ENCODE peak calls at places on chromosomes 13 and 19, in eight cellular contexts. One of them, this sample, is unnamed.

GRCh38 chr13:41428155-41428554 is 29.2 kb upstream of the RGCC start:
- DNase-seq in NCI-H460: no peak
- DNase-seq in H9: peak
- DNase-seq in CD4-positive, alpha-beta memory T cell: peak
- DNase-seq in left ventricle myocardium inferior: no peak
- DNase-seq in lower lobe of right lung: peak
- DNase-seq in Caki2: no peak
- DNase-seq in non-pigmented ciliary epithelial cell: no peak
- DNase-seq in this sample: no peak

GRCh38 chr19:42561512-42561911 is 33.2 kb downstream of the CEACAM8 start:
- DNase-seq in NCI-H460: no peak
- DNase-seq in H9: no peak
- DNase-seq in CD4-positive, alpha-beta memory T cell: no peak
- DNase-seq in left ventricle myocardium inferior: no peak
- DNase-seq in lower lobe of right lung: no peak
- DNase-seq in Caki2: no peak
- DNase-seq in non-pigmented ciliary epithelial cell: no peak
- DNase-seq in this sample: no peak

GRCh38 chr13:42996584-42996983 is 4.5 kb upstream of the EPSTI1 start:
- DNase-seq in NCI-H460: peak
- DNase-seq in H9: no peak
- DNase-seq in CD4-positive, alpha-beta memory T cell: no peak
- DNase-seq in left ventricle myocardium inferior: no peak
- DNase-seq in lower lobe of right lung: no peak
- DNase-seq in Caki2: no peak
- DNase-seq in non-pigmented ciliary epithelial cell: peak
- DNase-seq in this sample: peak

GRCh38 chr19:11096210-11096841 is 7.1 kb downstream of the LDLR start:
- DNase-seq in NCI-H460: no peak
- DNase-seq in H9: no peak
- DNase-seq in CD4-positive, alpha-beta memory T cell: peak
- DNase-seq in left ventricle myocardium inferior: peak
- DNase-seq in lower lobe of right lung: no peak
- DNase-seq in Caki2: peak
- DNase-seq in non-pigmented ciliary epithelial cell: peak
- DNase-seq in this sample: no peak

GRCh38 chr19:16060294-16060693 is 16.0 kb upstream of the TPM4 start:
- DNase-seq in NCI-H460: no peak
- DNase-seq in H9: no peak
- DNase-seq in CD4-positive, alpha-beta memory T cell: no peak
- DNase-seq in left ventricle myocardium inferior: no peak
- DNase-seq in lower lobe of right lung: no peak
- DNase-seq in Caki2: no peak
- DNase-seq in non-pigmented ciliary epithelial cell: no peak
- DNase-seq in this sample: no peak

GRCh38 chr13:52882803-52883202 is 34.4 kb upstream of the PCDH8 start:
- DNase-seq in NCI-H460: no peak
- DNase-seq in H9: no peak
- DNase-seq in CD4-positive, alpha-beta memory T cell: no peak
- DNase-seq in left ventricle myocardium inferior: no peak
- DNase-seq in lower lobe of right lung: no peak
- DNase-seq in Caki2: no peak
- DNase-seq in non-pigmented ciliary epithelial cell: no peak
- DNase-seq in this sample: no peak

GRCh38 chr19:7492142-7493055 is 3.6 kb upstream of the PEX11G start:
- DNase-seq in NCI-H460: peak
- DNase-seq in H9: no peak
- DNase-seq in CD4-positive, alpha-beta memory T cell: peak
- DNase-seq in left ventricle myocardium inferior: no peak
- DNase-seq in lower lobe of right lung: no peak
- DNase-seq in Caki2: no peak
- DNase-seq in non-pigmented ciliary epithelial cell: no peak
- DNase-seq in this sample: no peak

GRCh38 chr19:29812080-29812880 is 489 bp downstream of the CCNE1 start:
- DNase-seq in NCI-H460: no peak
- DNase-seq in H9: no peak
- DNase-seq in CD4-positive, alpha-beta memory T cell: no peak
- DNase-seq in left ventricle myocardium inferior: peak
- DNase-seq in lower lobe of right lung: peak
- DNase-seq in Caki2: no peak
- DNase-seq in non-pigmented ciliary epithelial cell: no peak
- DNase-seq in this sample: no peak

GRCh38 chr19:39407644-39408391 is 1.2 kb downstream of the ZFP36 start:
- DNase-seq in NCI-H460: no peak
- DNase-seq in H9: no peak
- DNase-seq in CD4-positive, alpha-beta memory T cell: peak
- DNase-seq in left ventricle myocardium inferior: peak
- DNase-seq in lower lobe of right lung: peak
- DNase-seq in Caki2: no peak
- DNase-seq in non-pigmented ciliary epithelial cell: no peak
- DNase-seq in this sample: no peak

This sample was measured in HCT116.